ENCODE peak calls at places on chromosomes 5 and 9, in five cellular contexts. X is activated T-cell treated with anti-CD3 and anti-CD28 coated beads for 1 hour, K is keratinocyte, E is hypothalamus, Y is A549. Q is an unnamed sample.

GRCh38 chr5:151758141-151758429 is 346 bp downstream of the ATOX1 start:
- DNase-seq in X (no peak), K (no peak), E (no peak), Y (peak; percentile 38), Q (peak; percentile 64)

GRCh38 chr5:179275941-179276837 is 69.1 kb downstream of the ADAMTS2 start:
- DNase-seq in X (no peak), K (no peak), E (no peak), Y (no peak), Q (no peak)

GRCh38 chr9:2170737-2171136 is 155.6 kb downstream of the SMARCA2 start:
- DNase-seq in X (no peak), K (peak; percentile 92), E (no peak), Y (no peak), Q (no peak)

GRCh38 chr5:10331341-10331796 is 22.1 kb upstream of the MARCHF6 start:
- DNase-seq in X (no peak), K (no peak), E (peak; percentile 21), Y (no peak), Q (peak; percentile 82)

GRCh38 chr5:158406884-158407790 is 548.2 kb upstream of the CLINT1 start:
- DNase-seq in X (no peak), K (peak; percentile 33), E (no peak), Y (no peak), Q (no peak)

GRCh38 chr5:54551292-54551691 is 33.7 kb downstream of the SNX18 start:
- DNase-seq in X (no peak), K (no peak), E (no peak), Y (no peak), Q (no peak)

GRCh38 chr9:4862506-4863250 is 69.9 kb downstream of the RCL1 start:
- DNase-seq in X (no peak), K (no peak), E (no peak), Y (no peak), Q (no peak)

GRCh38 chr9:135224921-135225541 is 137.6 kb downstream of the OLFM1 start:
- DNase-seq in X (no peak), K (no peak), E (no peak), Y (no peak), Q (no peak)

GRCh38 chr5:134247411-134247810 is 21.5 kb upstream of the PPP2CA start:
- DNase-seq in X (no peak), K (no peak), E (no peak), Y (no peak), Q (no peak)

GRCh38 chr5:172076783-172077244 is 70.4 kb upstream of the FBXW11 start:
- DNase-seq in X (no peak), K (no peak), E (no peak), Y (no peak), Q (no peak)

GRCh38 chr5:61409568-61409967 is 77.5 kb downstream of the ZSWIM6 start:
- DNase-seq in X (no peak), K (peak; percentile 60), E (no peak), Y (peak; percentile 77), Q (no peak)

GRCh38 chr5:109936996-109937395 is 247.3 kb downstream of the MAN2A1 start:
- DNase-seq in X (no peak), K (no peak), E (no peak), Y (no peak), Q (no peak)

GRCh38 chr9:4491621-4491975 is 1.3 kb downstream of the SLC1A1 start:
- DNase-seq in X (no peak), K (no peak), E (no peak), Y (no peak), Q (no peak)

GRCh38 chr9:130271473-130271872 is 5.9 kb downstream of the HMCN2 start:
- DNase-seq in X (no peak), K (no peak), E (no peak), Y (no peak), Q (no peak)

GRCh38 chr9:994005-994404 is 17.6 kb downstream of the DMRT3 start:
- DNase-seq in X (no peak), K (no peak), E (no peak), Y (no peak), Q (no peak)

GRCh38 chr5:90866333-90866732 is 307.7 kb downstream of the ADGRV1 start:
- DNase-seq in X (no peak), K (no peak), E (no peak), Y (peak; percentile 50), Q (no peak)

GRCh38 chr5:144162686-144163085 is 7.8 kb downstream of the YIPF5 start:
- DNase-seq in X (no peak), K (no peak), E (no peak), Y (no peak), Q (no peak)

GRCh38 chr9:82799300-82799699 is 263.6 kb downstream of the RASEF start:
- DNase-seq in X (no peak), K (no peak), E (no peak), Y (no peak), Q (no peak)

GRCh38 chr5:14581891-14582796 is 552 bp downstream of the OTULINL start:
- DNase-seq in X (peak; percentile 74), K (no peak), E (peak; percentile 54), Y (peak; percentile 45), Q (peak; percentile 62)

GRCh38 chr5:147040856-147041255 is 162.3 kb upstream of the PPP2R2B start:
- DNase-seq in X (no peak), K (no peak), E (no peak), Y (no peak), Q (no peak)

GRCh38 chr5:14849516-14850294 is 21.9 kb downstream of the ANKH start:
- DNase-seq in X (no peak), K (no peak), E (no peak), Y (no peak), Q (no peak)

GRCh38 chr5:126248611-126249010 is 174.6 kb upstream of the GRAMD2B start:
- DNase-seq in X (no peak), K (no peak), E (no peak), Y (no peak), Q (no peak)

GRCh38 chr5:39173069-39173468 is 46.3 kb downstream of the FYB1 start:
- DNase-seq in X (no peak), K (no peak), E (no peak), Y (no peak), Q (no peak)

GRCh38 chr5:170813231-170813630 is 29.7 kb downstream of the GABRP start:
- DNase-seq in X (no peak), K (no peak), E (no peak), Y (no peak), Q (no peak)

GRCh38 chr5:149054416-149054815 is 8.4 kb downstream of the SH3TC2 start:
- DNase-seq in X (no peak), K (no peak), E (no peak), Y (no peak), Q (no peak)

GRCh38 chr9:136170291-136170901 is 34.5 kb downstream of the LHX3 start:
- DNase-seq in X (peak; percentile 33), K (no peak), E (no peak), Y (peak; percentile 61), Q (peak; percentile 64)

GRCh38 chr5:141488591-141489478 is at the start of gene PCDHGC5:
- DNase-seq in X (no peak), K (peak; percentile 46), E (peak; percentile 70), Y (no peak), Q (no peak)

GRCh38 chr9:122020398-122020797 is 72.7 kb downstream of the TTLL11 start:
- DNase-seq in X (no peak), K (no peak), E (no peak), Y (no peak), Q (no peak)

GRCh38 chr5:491119-491855 is 33.0 kb downstream of the SLC9A3 start:
- DNase-seq in X (no peak), K (no peak), E (no peak), Y (no peak), Q (no peak)

Q was measured in pancreas.